ENCODE peak calls at places on chromosomes 6 and 20, in ten cellular contexts. G is mucosa of descending colon; Q is pancreas; I is CD4-positive, alpha-beta T cell; P is AG09309; F is endothelial cell of umbilical vein; W is nephron progenitor cell; M is IMR-90; N is heart right ventricle; C is HFFc6. E is an unnamed sample.
A peak's percentile ranks its signal among the peaks of the same experiment; 100 is the strongest.

GRCh38 chr6:44788387-44788981 is 401.0 kb downstream of the CDC5L start:
- DNase-seq in G (no peak), Q (no peak), I (no peak), P (peak; percentile 14), F (no peak), W (no peak), M (peak; percentile 40), N (no peak), C (peak; percentile 2), E (no peak)

GRCh38 chr6:142952614-142953013 is 7.6 kb upstream of the HIVEP2 start:
- DNase-seq in G (no peak), Q (no peak), I (no peak), P (no peak), F (no peak), W (no peak), M (no peak), N (no peak), C (no peak), E (no peak)

GRCh38 chr6:119233327-119233984 is 116.1 kb downstream of the MAN1A1 start:
- DNase-seq in G (no peak), Q (no peak), I (no peak), P (no peak), F (no peak), W (no peak), M (no peak), N (no peak), C (no peak), E (no peak)

GRCh38 chr6:133623065-133623464 is 265.8 kb upstream of the TCF21 start:
- DNase-seq in G (peak; percentile 13), Q (no peak), I (no peak), P (no peak), F (no peak), W (no peak), M (peak; percentile 68), N (no peak), C (peak; percentile 5), E (no peak)

GRCh38 chr6:85408039-85408438 is 41.8 kb upstream of the NT5E start:
- DNase-seq in G (no peak), Q (no peak), I (no peak), P (no peak), F (no peak), W (no peak), M (no peak), N (no peak), C (no peak), E (no peak)

GRCh38 chr20:54002056-54002575 is 68.3 kb downstream of the BCAS1 start:
- DNase-seq in G (no peak), Q (no peak), I (no peak), P (no peak), F (no peak), W (no peak), M (no peak), N (no peak), C (no peak), E (no peak)

GRCh38 chr20:25320035-25320800 is 70.4 kb downstream of the ABHD12 start:
- DNase-seq in G (no peak), Q (no peak), I (no peak), P (no peak), F (no peak), W (no peak), M (no peak), N (no peak), C (no peak), E (no peak)

GRCh38 chr6:71745525-71745924 is 140.8 kb upstream of the RIMS1 start:
- DNase-seq in G (no peak), Q (no peak), I (no peak), P (no peak), F (no peak), W (no peak), M (no peak), N (no peak), C (no peak), E (no peak)

GRCh38 chr6:47669684-47670515 is 28.5 kb upstream of the ADGRF4 start:
- DNase-seq in G (no peak), Q (no peak), I (no peak), P (no peak), F (no peak), W (peak; percentile 11), M (no peak), N (no peak), C (no peak), E (no peak)

GRCh38 chr6:114323784-114324183 is 19.0 kb downstream of the HS3ST5 start:
- DNase-seq in G (no peak), Q (no peak), I (no peak), P (no peak), F (no peak), W (no peak), M (no peak), N (no peak), C (no peak), E (no peak)

GRCh38 chr6:52504778-52505127 is 72.1 kb downstream of the TRAM2 start:
- DNase-seq in G (no peak), Q (no peak), I (no peak), P (no peak), F (peak; percentile 45), W (no peak), M (no peak), N (no peak), C (no peak), E (no peak)

GRCh38 chr6:52507557-52508260 is 69.2 kb downstream of the TRAM2 start:
- DNase-seq in G (no peak), Q (no peak), I (no peak), P (no peak), F (no peak), W (no peak), M (peak; percentile 81), N (no peak), C (peak; percentile 65), E (no peak)

GRCh38 chr6:52503853-52504777 is 72.7 kb downstream of the TRAM2 start:
- DNase-seq in G (peak; percentile 98), Q (peak; percentile 88), I (no peak), P (no peak), F (peak; percentile 49), W (no peak), M (peak; percentile 72), N (peak; percentile 88), C (peak; percentile 64), E (no peak)

GRCh38 chr6:52506502-52506875 is 70.4 kb downstream of the TRAM2 start:
- DNase-seq in G (no peak), Q (no peak), I (no peak), P (no peak), F (no peak), W (no peak), M (no peak), N (no peak), C (no peak), E (no peak)

GRCh38 chr6:52505726-52506501 is 70.9 kb downstream of the TRAM2 start:
- DNase-seq in G (no peak), Q (no peak), I (no peak), P (no peak), F (no peak), W (no peak), M (no peak), N (no peak), C (no peak), E (no peak)
- TF ChIP-seq CTCF in G (no peak), Q (no peak), I (no peak), P (no peak), F (no peak), W (no peak), M (no peak), N (no peak), C (peak; percentile 50), E (peak; percentile 13)

GRCh38 chr20:38651154-38651553 is 49.5 kb downstream of the ARHGAP40 start:
- DNase-seq in G (no peak), Q (no peak), I (no peak), P (no peak), F (no peak), W (no peak), M (no peak), N (no peak), C (no peak), E (no peak)
- TF ChIP-seq CTCF in G (no peak), Q (no peak), I (no peak), P (no peak), F (no peak), W (no peak), M (no peak), N (no peak), C (no peak), E (no peak)

GRCh38 chr6:160393966-160394653 is 45.9 kb downstream of the SLC22A3 start:
- DNase-seq in G (no peak), Q (no peak), I (no peak), P (no peak), F (no peak), W (no peak), M (no peak), N (no peak), C (no peak), E (no peak)
- TF ChIP-seq CTCF in G (no peak), Q (no peak), I (no peak), P (no peak), F (no peak), W (no peak), M (no peak), N (no peak), C (no peak), E (no peak)

DNA sequence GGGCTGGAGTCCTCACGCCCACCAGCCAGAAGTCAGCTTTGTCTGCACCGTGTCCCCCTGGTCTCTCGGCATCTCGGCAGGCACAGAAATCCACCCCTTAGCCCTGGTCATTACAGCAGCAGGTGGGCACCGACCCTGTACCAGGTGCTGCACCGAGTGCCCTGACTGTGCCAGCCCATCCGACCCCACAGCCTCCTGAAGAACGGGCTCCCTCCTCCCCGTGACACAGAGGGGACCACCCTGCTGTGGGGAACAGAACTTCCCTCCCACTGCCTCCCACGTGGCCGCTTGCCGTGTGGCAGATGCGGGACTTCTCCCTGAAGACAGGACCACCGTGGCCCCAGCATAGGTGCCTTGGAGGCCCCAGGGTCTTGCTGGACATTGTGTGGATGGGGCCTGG is 161.2 kb downstream of the TAF4 start:
- DNase-seq in G (no peak), Q (no peak), I (no peak), P (no peak), F (no peak), W (no peak), M (no peak), N (no peak), C (no peak), E (no peak)
- TF ChIP-seq CTCF in G (no peak), Q (no peak), I (no peak), P (no peak), F (no peak), W (no peak), M (no peak), N (no peak), C (no peak), E (no peak)

GRCh38 chr6:112429226-112429625 is 82.1 kb downstream of the RFPL4B start:
- DNase-seq in G (no peak), Q (no peak), I (no peak), P (no peak), F (peak; percentile 17), W (no peak), M (peak; percentile 53), N (no peak), C (peak; percentile 43), E (no peak)
- TF ChIP-seq CTCF in G (no peak), Q (no peak), I (no peak), P (peak; percentile 27), F (no peak), W (no peak), M (peak; percentile 47), N (no peak), C (peak; percentile 56), E (peak; percentile 34)

GRCh38 chr20:20184149-20184548 is 131.8 kb downstream of the CFAP61 start:
- DNase-seq in G (peak; percentile 22), Q (no peak), I (no peak), P (no peak), F (no peak), W (no peak), M (no peak), N (no peak), C (no peak), E (no peak)
- TF ChIP-seq CTCF in G (no peak), Q (no peak), I (no peak), P (peak; percentile 45), F (peak; percentile 20), W (no peak), M (peak; percentile 35), N (no peak), C (peak; percentile 70), E (no peak)

E was measured in D721Med.